ENCODE peak calls at places on chromosomes 2 and 18, in ten cellular contexts. One of them, this sample, is unnamed.

GRCh38 chr2:207241198-207241597 is 75.5 kb upstream of the KLF7 start:
- DNase-seq in activated T-cell treated with anti-CD3 and anti-CD28 coated beads for 4 hours: no peak
- DNase-seq in ureter: no peak
- DNase-seq in CD8-positive, alpha-beta memory T cell: no peak
- DNase-seq in lower lobe of right lung: no peak
- DNase-seq in neural crest cell: no peak
- DNase-seq in Kasumi-1: no peak
- DNase-seq in activated CD8-positive, alpha-beta memory T cell treated with anti-CD3 and anti-CD28 coated beads for 1 hour: no peak
- DNase-seq in heart right ventricle: no peak
- DNase-seq in EH: peak
- DNase-seq in this sample: no peak

GRCh38 chr2:112725545-112726457 is 5.0 kb downstream of the NT5DC4 start:
- DNase-seq in neural crest cell: no peak
- DNase-seq in activated T-cell treated with anti-CD3 and anti-CD28 coated beads for 4 hours: no peak
- DNase-seq in EH: no peak
- DNase-seq in heart right ventricle: no peak
- DNase-seq in lower lobe of right lung: no peak
- DNase-seq in Kasumi-1: no peak
- DNase-seq in ureter: no peak
- DNase-seq in activated CD8-positive, alpha-beta memory T cell treated with anti-CD3 and anti-CD28 coated beads for 1 hour: no peak
- DNase-seq in CD8-positive, alpha-beta memory T cell: no peak
- DNase-seq in this sample: no peak

GRCh38 chr18:74416124-74416523 is 41.0 kb downstream of the DIPK1C start:
- DNase-seq in CD8-positive, alpha-beta memory T cell: no peak
- DNase-seq in heart right ventricle: peak
- DNase-seq in neural crest cell: no peak
- DNase-seq in ureter: no peak
- DNase-seq in activated CD8-positive, alpha-beta memory T cell treated with anti-CD3 and anti-CD28 coated beads for 1 hour: no peak
- DNase-seq in activated T-cell treated with anti-CD3 and anti-CD28 coated beads for 4 hours: no peak
- DNase-seq in EH: no peak
- DNase-seq in lower lobe of right lung: no peak
- DNase-seq in Kasumi-1: no peak
- DNase-seq in this sample: no peak

GRCh38 chr2:127218843-127219715 is 1.0 kb downstream of the CYP27C1 start:
- DNase-seq in EH: peak
- DNase-seq in ureter: no peak
- DNase-seq in heart right ventricle: no peak
- DNase-seq in activated CD8-positive, alpha-beta memory T cell treated with anti-CD3 and anti-CD28 coated beads for 1 hour: no peak
- DNase-seq in Kasumi-1: no peak
- DNase-seq in lower lobe of right lung: no peak
- DNase-seq in activated T-cell treated with anti-CD3 and anti-CD28 coated beads for 4 hours: no peak
- DNase-seq in neural crest cell: peak
- DNase-seq in CD8-positive, alpha-beta memory T cell: no peak
- DNase-seq in this sample: no peak

GRCh38 chr2:20449501-20450200 is 2.8 kb downstream of the RHOB start:
- DNase-seq in activated T-cell treated with anti-CD3 and anti-CD28 coated beads for 4 hours: no peak
- DNase-seq in ureter: no peak
- DNase-seq in neural crest cell: no peak
- DNase-seq in Kasumi-1: no peak
- DNase-seq in activated CD8-positive, alpha-beta memory T cell treated with anti-CD3 and anti-CD28 coated beads for 1 hour: no peak
- DNase-seq in EH: peak
- DNase-seq in heart right ventricle: no peak
- DNase-seq in CD8-positive, alpha-beta memory T cell: no peak
- DNase-seq in lower lobe of right lung: no peak
- DNase-seq in this sample: no peak

GRCh38 chr2:196131949-196132925 is 39.1 kb downstream of the STK17B start:
- DNase-seq in neural crest cell: no peak
- DNase-seq in activated T-cell treated with anti-CD3 and anti-CD28 coated beads for 4 hours: peak
- DNase-seq in ureter: no peak
- DNase-seq in heart right ventricle: no peak
- DNase-seq in lower lobe of right lung: no peak
- DNase-seq in Kasumi-1: no peak
- DNase-seq in CD8-positive, alpha-beta memory T cell: no peak
- DNase-seq in EH: peak
- DNase-seq in activated CD8-positive, alpha-beta memory T cell treated with anti-CD3 and anti-CD28 coated beads for 1 hour: no peak
- DNase-seq in this sample: no peak

GRCh38 chr2:158138255-158138654 is 36.6 kb downstream of the UPP2 start:
- DNase-seq in heart right ventricle: no peak
- DNase-seq in ureter: no peak
- DNase-seq in Kasumi-1: no peak
- DNase-seq in activated T-cell treated with anti-CD3 and anti-CD28 coated beads for 4 hours: no peak
- DNase-seq in neural crest cell: no peak
- DNase-seq in activated CD8-positive, alpha-beta memory T cell treated with anti-CD3 and anti-CD28 coated beads for 1 hour: no peak
- DNase-seq in lower lobe of right lung: no peak
- DNase-seq in EH: peak
- DNase-seq in CD8-positive, alpha-beta memory T cell: no peak
- DNase-seq in this sample: no peak

GRCh38 chr2:201858781-201859180 is 52.4 kb downstream of the CDK15 start:
- DNase-seq in EH: peak
- DNase-seq in activated CD8-positive, alpha-beta memory T cell treated with anti-CD3 and anti-CD28 coated beads for 1 hour: no peak
- DNase-seq in neural crest cell: peak
- DNase-seq in lower lobe of right lung: no peak
- DNase-seq in ureter: peak
- DNase-seq in Kasumi-1: peak
- DNase-seq in activated T-cell treated with anti-CD3 and anti-CD28 coated beads for 4 hours: peak
- DNase-seq in CD8-positive, alpha-beta memory T cell: peak
- DNase-seq in heart right ventricle: no peak
- DNase-seq in this sample: no peak

GRCh38 chr2:25043241-25043867 is 1.5 kb downstream of the EFR3B start:
- DNase-seq in EH: peak
- DNase-seq in neural crest cell: peak
- DNase-seq in ureter: no peak
- DNase-seq in CD8-positive, alpha-beta memory T cell: peak
- DNase-seq in heart right ventricle: no peak
- DNase-seq in Kasumi-1: peak
- DNase-seq in activated CD8-positive, alpha-beta memory T cell treated with anti-CD3 and anti-CD28 coated beads for 1 hour: peak
- DNase-seq in activated T-cell treated with anti-CD3 and anti-CD28 coated beads for 4 hours: peak
- DNase-seq in lower lobe of right lung: no peak
- DNase-seq in this sample: peak

GRCh38 chr18:13810950-13811485 is 12.9 kb upstream of the MC5R start:
- DNase-seq in ureter: no peak
- DNase-seq in neural crest cell: no peak
- DNase-seq in activated CD8-positive, alpha-beta memory T cell treated with anti-CD3 and anti-CD28 coated beads for 1 hour: no peak
- DNase-seq in lower lobe of right lung: no peak
- DNase-seq in heart right ventricle: no peak
- DNase-seq in Kasumi-1: no peak
- DNase-seq in activated T-cell treated with anti-CD3 and anti-CD28 coated beads for 4 hours: no peak
- DNase-seq in CD8-positive, alpha-beta memory T cell: no peak
- DNase-seq in EH: no peak
- DNase-seq in this sample: no peak

GRCh38 chr2:10161961-10162441 is 39.5 kb downstream of the RRM2 start:
- DNase-seq in neural crest cell: no peak
- DNase-seq in lower lobe of right lung: no peak
- DNase-seq in heart right ventricle: no peak
- DNase-seq in activated T-cell treated with anti-CD3 and anti-CD28 coated beads for 4 hours: no peak
- DNase-seq in ureter: no peak
- DNase-seq in activated CD8-positive, alpha-beta memory T cell treated with anti-CD3 and anti-CD28 coated beads for 1 hour: no peak
- DNase-seq in CD8-positive, alpha-beta memory T cell: no peak
- DNase-seq in EH: no peak
- DNase-seq in Kasumi-1: no peak
- DNase-seq in this sample: no peak

GRCh38 chr2:237487496-237487895 is 445 bp downstream of the MLPH start:
- DNase-seq in activated T-cell treated with anti-CD3 and anti-CD28 coated beads for 4 hours: no peak
- DNase-seq in Kasumi-1: no peak
- DNase-seq in CD8-positive, alpha-beta memory T cell: no peak
- DNase-seq in lower lobe of right lung: no peak
- DNase-seq in EH: peak
- DNase-seq in ureter: no peak
- DNase-seq in activated CD8-positive, alpha-beta memory T cell treated with anti-CD3 and anti-CD28 coated beads for 1 hour: no peak
- DNase-seq in heart right ventricle: no peak
- DNase-seq in neural crest cell: no peak
- DNase-seq in this sample: no peak

GRCh38 chr2:102841107-102841840 is 79.4 kb downstream of the TMEM182 start:
- DNase-seq in heart right ventricle: no peak
- DNase-seq in ureter: peak
- DNase-seq in Kasumi-1: peak
- DNase-seq in neural crest cell: peak
- DNase-seq in lower lobe of right lung: peak
- DNase-seq in CD8-positive, alpha-beta memory T cell: no peak
- DNase-seq in activated CD8-positive, alpha-beta memory T cell treated with anti-CD3 and anti-CD28 coated beads for 1 hour: no peak
- DNase-seq in activated T-cell treated with anti-CD3 and anti-CD28 coated beads for 4 hours: no peak
- DNase-seq in EH: peak
- DNase-seq in this sample: no peak

GRCh38 chr2:169358016-169358415 is 4.3 kb downstream of the LRP2 start:
- DNase-seq in Kasumi-1: no peak
- DNase-seq in EH: no peak
- DNase-seq in heart right ventricle: no peak
- DNase-seq in activated T-cell treated with anti-CD3 and anti-CD28 coated beads for 4 hours: no peak
- DNase-seq in CD8-positive, alpha-beta memory T cell: no peak
- DNase-seq in neural crest cell: no peak
- DNase-seq in activated CD8-positive, alpha-beta memory T cell treated with anti-CD3 and anti-CD28 coated beads for 1 hour: no peak
- DNase-seq in lower lobe of right lung: no peak
- DNase-seq in ureter: no peak
- DNase-seq in this sample: no peak

GRCh38 chr2:184004289-184004944 is 593.9 kb upstream of the ZNF804A start:
- DNase-seq in ureter: no peak
- DNase-seq in heart right ventricle: no peak
- DNase-seq in neural crest cell: no peak
- DNase-seq in Kasumi-1: no peak
- DNase-seq in CD8-positive, alpha-beta memory T cell: no peak
- DNase-seq in activated T-cell treated with anti-CD3 and anti-CD28 coated beads for 4 hours: no peak
- DNase-seq in lower lobe of right lung: no peak
- DNase-seq in activated CD8-positive, alpha-beta memory T cell treated with anti-CD3 and anti-CD28 coated beads for 1 hour: no peak
- DNase-seq in EH: no peak
- DNase-seq in this sample: no peak

GRCh38 chr2:120239488-120240287 is 13.0 kb upstream of the RALB start:
- DNase-seq in neural crest cell: no peak
- DNase-seq in lower lobe of right lung: no peak
- DNase-seq in CD8-positive, alpha-beta memory T cell: no peak
- DNase-seq in Kasumi-1: no peak
- DNase-seq in heart right ventricle: no peak
- DNase-seq in activated T-cell treated with anti-CD3 and anti-CD28 coated beads for 4 hours: no peak
- DNase-seq in EH: peak
- DNase-seq in ureter: no peak
- DNase-seq in activated CD8-positive, alpha-beta memory T cell treated with anti-CD3 and anti-CD28 coated beads for 1 hour: no peak
- DNase-seq in this sample: peak

GRCh38 chr2:2743164-2743571 is 412.1 kb upstream of the MYT1L start:
- DNase-seq in Kasumi-1: no peak
- DNase-seq in activated T-cell treated with anti-CD3 and anti-CD28 coated beads for 4 hours: no peak
- DNase-seq in EH: no peak
- DNase-seq in lower lobe of right lung: no peak
- DNase-seq in activated CD8-positive, alpha-beta memory T cell treated with anti-CD3 and anti-CD28 coated beads for 1 hour: no peak
- DNase-seq in ureter: no peak
- DNase-seq in CD8-positive, alpha-beta memory T cell: no peak
- DNase-seq in neural crest cell: no peak
- DNase-seq in heart right ventricle: peak
- DNase-seq in this sample: no peak

GRCh38 chr2:10784719-10785118 is 27.9 kb downstream of the PDIA6 start:
- DNase-seq in heart right ventricle: no peak
- DNase-seq in neural crest cell: no peak
- DNase-seq in activated T-cell treated with anti-CD3 and anti-CD28 coated beads for 4 hours: no peak
- DNase-seq in EH: no peak
- DNase-seq in activated CD8-positive, alpha-beta memory T cell treated with anti-CD3 and anti-CD28 coated beads for 1 hour: no peak
- DNase-seq in Kasumi-1: no peak
- DNase-seq in ureter: no peak
- DNase-seq in CD8-positive, alpha-beta memory T cell: no peak
- DNase-seq in lower lobe of right lung: no peak
- DNase-seq in this sample: no peak

This sample was measured in HS-5.